ENCODE peak calls at places on chromosomes 2 and 18, in four cellular contexts. X is endothelial cell, V is IMR-90, I is fibroblast of lung. P is an unnamed sample.

GRCh38 chr2:148209598-148209997 is 188.7 kb downstream of the MBD5 start:
- DNase-seq in X (no peak), V (no peak), I (no peak), P (no peak)

GRCh38 chr2:128595763-128596452 is 277.2 kb upstream of the HS6ST1 start:
- DNase-seq in X (no peak), V (no peak), I (no peak), P (no peak)

GRCh38 chr2:238848566-238848940 is 668 bp downstream of the TWIST2 start:
- DNase-seq in X (no peak), V (no peak), I (no peak), P (no peak)

GRCh38 chr18:56789004-56789888 is 138.1 kb downstream of the WDR7 start:
- DNase-seq in X (peak; percentile 15), V (peak; percentile 13), I (peak; percentile 26), P (peak; percentile 36)

GRCh38 chr18:657311-657997 is at the start of gene TYMS:
- DNase-seq in X (peak; percentile 61), V (peak; percentile 51), I (peak; percentile 44), P (peak; percentile 72)

GRCh38 chr2:231715988-231716616 is 7.8 kb downstream of the PTMA start:
- DNase-seq in X (no peak), V (peak; percentile 62), I (no peak), P (no peak)

GRCh38 chr18:54209471-54210180 is 14.8 kb downstream of the MBD2 start:
- DNase-seq in X (no peak), V (peak; percentile 15), I (no peak), P (no peak)

GRCh38 chr2:119683717-119684443 is 4.9 kb downstream of the TMEM177 start:
- DNase-seq in X (no peak), V (peak; percentile 28), I (peak; percentile 23), P (no peak)

GRCh38 chr2:2646312-2647051 is 315.4 kb upstream of the MYT1L start:
- DNase-seq in X (no peak), V (no peak), I (no peak), P (no peak)

GRCh38 chr18:25726278-25726677 is 364.1 kb downstream of the SS18 start:
- DNase-seq in X (peak; percentile 16), V (peak; percentile 63), I (peak; percentile 49), P (no peak)

GRCh38 chr2:37390777-37391176 is 46.3 kb downstream of the QPCT start:
- DNase-seq in X (no peak), V (no peak), I (no peak), P (no peak)

GRCh38 chr2:236405357-236405756 is 141.2 kb upstream of the ASB18 start:
- DNase-seq in X (no peak), V (no peak), I (no peak), P (no peak)

GRCh38 chr2:210623506-210623905 is 67.1 kb downstream of the CPS1 start:
- DNase-seq in X (no peak), V (no peak), I (no peak), P (no peak)

GRCh38 chr18:55256568-55257289 is 297.5 kb upstream of the CCDC68 start:
- DNase-seq in X (no peak), V (no peak), I (no peak), P (no peak)

GRCh38 chr18:57353137-57353939 is 981 bp downstream of the ST8SIA3 start:
- DNase-seq in X (peak; percentile 63), V (no peak), I (no peak), P (peak; percentile 39)

GRCh38 chr2:105032476-105032875 is 5.4 kb upstream of the MRPS9 start:
- DNase-seq in X (no peak), V (no peak), I (no peak), P (no peak)

GRCh38 chr2:147499785-147500184 is 345.0 kb upstream of the ACVR2A start:
- DNase-seq in X (no peak), V (no peak), I (no peak), P (no peak)

GRCh38 chr2:9423922-9424272 is 443 bp downstream of the CPSF3 start:
- DNase-seq in X (no peak), V (peak; percentile 34), I (peak; percentile 28), P (no peak)
- TF ChIP-seq CTCF in X (no peak), V (no peak), I (no peak), P (no peak)

DNA sequence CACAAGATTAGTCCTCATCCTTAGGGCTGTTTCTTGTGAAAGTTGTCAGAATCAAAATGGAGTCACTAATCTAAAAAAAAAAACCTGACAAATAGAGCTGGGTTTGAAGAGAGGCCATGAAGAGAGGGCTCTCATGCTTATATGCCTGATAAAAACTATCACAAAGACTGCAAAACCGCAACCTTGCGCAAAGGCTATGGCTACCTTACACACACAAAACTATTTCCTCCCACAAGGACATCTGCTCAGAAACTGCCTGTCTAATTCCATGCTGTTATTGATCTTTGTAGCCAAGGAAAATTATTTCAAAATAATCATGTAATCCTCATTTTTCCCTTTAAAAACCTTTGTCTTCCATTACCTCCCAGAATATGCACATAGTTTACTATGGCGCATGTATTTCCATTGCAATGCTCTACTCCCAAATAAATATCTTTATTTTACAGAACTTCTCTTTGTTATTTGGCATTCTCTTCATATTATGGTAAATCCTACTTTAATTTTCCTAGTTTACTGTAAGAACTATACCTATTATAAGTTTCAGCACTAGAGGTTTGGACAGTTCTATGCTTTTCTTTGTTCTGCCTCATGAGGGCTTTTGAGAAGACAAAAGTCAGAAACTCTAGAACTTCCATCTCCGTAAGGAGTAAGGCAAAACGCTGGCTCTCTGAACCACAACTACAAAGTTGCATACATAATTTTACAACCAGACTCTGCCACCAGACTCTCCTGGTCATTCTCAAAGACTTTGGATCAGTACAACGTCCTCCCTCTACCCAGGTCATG is 9.6 kb upstream of the DPYSL5 start:
- DNase-seq in X (no peak), V (peak; percentile 36), I (peak; percentile 46), P (no peak)
- TF ChIP-seq CTCF in X (no peak), V (no peak), I (no peak), P (no peak)

GRCh38 chr2:241256168-241256545 is 59.3 kb downstream of the HDLBP start:
- DNase-seq in X (no peak), V (no peak), I (no peak), P (peak; percentile 10)

GRCh38 chr2:241255542-241256167 is 59.8 kb downstream of the HDLBP start:
- DNase-seq in X (no peak), V (no peak), I (no peak), P (peak; percentile 11)

GRCh38 chr2:241254904-241255351 is 60.5 kb downstream of the HDLBP start:
- DNase-seq in X (no peak), V (no peak), I (no peak), P (no peak)

GRCh38 chr2:241258505-241259160 is 56.8 kb downstream of the HDLBP start:
- DNase-seq in X (no peak), V (no peak), I (no peak), P (peak; percentile 7)

DNA sequence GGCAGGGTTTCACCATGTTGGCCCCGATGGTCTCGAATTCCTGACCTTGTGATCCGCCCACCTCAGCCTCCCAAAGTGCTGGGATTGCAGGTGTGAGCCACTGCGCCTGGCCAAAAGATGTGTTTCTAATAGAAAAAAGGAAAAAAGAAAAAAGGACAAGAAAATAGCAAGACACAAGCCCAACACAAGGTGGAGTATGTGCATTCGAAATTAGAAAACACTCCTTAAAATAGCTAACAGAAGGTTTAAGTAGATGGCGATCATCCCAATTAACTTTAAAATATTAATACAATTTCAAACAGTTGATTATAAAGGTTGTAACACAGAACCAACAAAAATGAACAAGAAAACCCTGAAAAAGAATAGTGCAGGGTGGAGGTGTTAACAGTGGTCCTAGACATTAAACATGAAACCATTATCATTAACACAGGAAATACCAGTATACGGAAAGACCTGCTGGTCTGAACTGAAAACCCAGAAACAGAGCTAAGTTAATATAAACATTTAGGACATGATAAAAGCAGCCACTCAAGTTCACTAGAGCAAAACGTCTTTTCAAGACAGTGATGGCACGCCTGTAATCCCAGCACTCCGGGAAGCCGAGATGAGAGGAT is 57.9 kb downstream of the HDLBP start:
- DNase-seq in X (no peak), V (no peak), I (peak; percentile 29), P (peak; percentile 4)
- TF ChIP-seq CTCF in X (no peak), V (peak; percentile 24), I (no peak), P (no peak)

GRCh38 chr2:86301010-86301409 is 36.4 kb downstream of the REEP1 start:
- DNase-seq in X (no peak), V (no peak), I (no peak), P (no peak)

GRCh38 chr2:86296947-86297346 is 40.5 kb downstream of the REEP1 start:
- DNase-seq in X (no peak), V (no peak), I (no peak), P (no peak)

GRCh38 chr2:86300496-86300895 is 36.9 kb downstream of the REEP1 start:
- DNase-seq in X (no peak), V (no peak), I (no peak), P (no peak)

GRCh38 chr2:86297382-86298147 is 39.9 kb downstream of the REEP1 start:
- DNase-seq in X (no peak), V (no peak), I (no peak), P (no peak)

GRCh38 chr2:86298411-86299390 is 38.7 kb downstream of the REEP1 start:
- DNase-seq in X (peak; percentile 43), V (no peak), I (no peak), P (no peak)
- TF ChIP-seq CTCF in X (no peak), V (peak; percentile 16), I (no peak), P (peak; percentile 22)

GRCh38 chr2:96097951-96098823 is 18.2 kb downstream of the ADRA2B start:
- DNase-seq in X (no peak), V (no peak), I (no peak), P (no peak)
- TF ChIP-seq CTCF in X (no peak), V (no peak), I (no peak), P (no peak)

GRCh38 chr2:68263632-68264031 is 11.3 kb upstream of the PPP3R1 start:
- DNase-seq in X (no peak), V (no peak), I (no peak), P (no peak)
- TF ChIP-seq CTCF in X (no peak), V (no peak), I (no peak), P (no peak)

GRCh38 chr2:56183643-56184499 is at the start of gene CCDC85A:
- DNase-seq in X (peak; percentile 96), V (peak; percentile 55), I (peak; percentile 71), P (peak; percentile 80)

GRCh38 chr2:56182420-56182819 is 1.4 kb upstream of the CCDC85A start:
- DNase-seq in X (no peak), V (no peak), I (no peak), P (no peak)

GRCh38 chr2:56184500-56184996 is 758 bp downstream of the CCDC85A start:
- DNase-seq in X (peak; percentile 47), V (no peak), I (no peak), P (no peak)

GRCh38 chr2:56185582-56186046 is 1.8 kb downstream of the CCDC85A start:
- DNase-seq in X (peak; percentile 69), V (no peak), I (no peak), P (no peak)

DNA sequence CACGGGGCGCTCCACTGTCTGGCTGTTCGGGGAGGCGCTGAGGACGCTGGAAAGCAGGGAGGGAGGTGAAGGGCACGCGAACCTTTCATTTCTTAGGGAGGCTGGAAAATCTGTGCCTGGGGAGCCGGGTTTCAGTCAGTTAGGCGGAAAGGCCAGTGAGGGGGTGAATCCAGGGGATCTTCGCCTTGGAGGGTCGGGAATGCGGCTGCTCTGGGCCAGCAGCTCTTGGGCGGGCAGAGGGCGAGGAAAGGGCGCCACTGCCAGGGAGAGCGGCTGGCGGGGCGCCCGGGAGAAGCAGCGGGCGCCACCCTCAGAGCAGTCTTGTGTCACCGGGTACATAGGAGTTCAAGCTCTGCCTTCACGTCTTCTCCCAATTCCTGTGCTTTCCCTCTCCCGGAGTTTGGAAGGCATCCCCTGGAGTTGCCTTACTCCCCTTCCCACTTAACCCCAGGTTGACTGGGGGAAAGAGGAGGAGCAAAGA is 1.4 kb downstream of the CCDC85A start:
- DNase-seq in X (peak; percentile 36), V (no peak), I (no peak), P (no peak)
- TF ChIP-seq CTCF in X (no peak), V (no peak), I (no peak), P (no peak)

P was measured in D721Med.